ENCODE peak calls at places on chromosomes 11 and 22, in nine cellular contexts. C is nucleus accumbens; F is aorta; Z is foreskin fibroblast; N is DMS 273 treated with DMSO at 0.1 percent for 48 hours; M is M059J; U is T-cell; T is cardiac muscle cell; V is activated CD8-positive, alpha-beta memory T cell treated with anti-CD3 and anti-CD28 coated beads for 1 hour. I is an unnamed sample.

GRCh38 chr22:49678137-49678841 is 149.4 kb downstream of the BRD1 start:
- DNase-seq in C (no peak), F (no peak), Z (no peak), N (no peak), M (no peak), U (no peak), T (no peak), V (no peak), I (no peak)

GRCh38 chr11:2459016-2459725 is 14.4 kb downstream of the KCNQ1 start:
- DNase-seq in C (no peak), F (peak; percentile 65), Z (no peak), N (no peak), M (no peak), U (no peak), T (no peak), V (no peak), I (no peak)

GRCh38 chr11:75100314-75100713 is 3.6 kb upstream of the OR2AT4 start:
- DNase-seq in C (no peak), F (no peak), Z (peak; percentile 74), N (no peak), M (peak; percentile 82), U (no peak), T (no peak), V (no peak), I (no peak)

GRCh38 chr22:21768435-21768834 is 32.8 kb upstream of the YPEL1 start:
- DNase-seq in C (no peak), F (peak; percentile 25), Z (no peak), N (no peak), M (no peak), U (no peak), T (no peak), V (no peak), I (no peak)

GRCh38 chr22:42932857-42933782 is 76.0 kb upstream of the ARFGAP3 start:
- DNase-seq in C (no peak), F (peak; percentile 80), Z (peak; percentile 27), N (no peak), M (peak; percentile 34), U (no peak), T (no peak), V (no peak), I (no peak)

GRCh38 chr11:131064373-131064991 is 148.2 kb upstream of the SNX19 start:
- DNase-seq in C (peak; percentile 51), F (peak; percentile 78), Z (peak; percentile 86), N (no peak), M (peak; percentile 41), U (no peak), T (peak; percentile 83), V (no peak), I (peak; percentile 51)

GRCh38 chr11:67303989-67304411 is 670 bp downstream of the SSH3 start:
- DNase-seq in C (no peak), F (peak; percentile 79), Z (peak; percentile 51), N (no peak), M (peak; percentile 45), U (peak; percentile 46), T (peak; percentile 49), V (no peak), I (no peak)

GRCh38 chr11:66115638-66116410 is 45.8 kb downstream of the PACS1 start:
- DNase-seq in C (no peak), F (no peak), Z (no peak), N (no peak), M (no peak), U (no peak), T (no peak), V (no peak), I (no peak)

GRCh38 chr11:14078941-14079522 is 116.5 kb downstream of the SPON1 start:
- DNase-seq in C (no peak), F (no peak), Z (no peak), N (no peak), M (no peak), U (no peak), T (no peak), V (no peak), I (no peak)

GRCh38 chr11:15667127-15667725 is 552.5 kb downstream of the INSC start:
- DNase-seq in C (no peak), F (no peak), Z (no peak), N (no peak), M (no peak), U (no peak), T (no peak), V (no peak), I (no peak)

GRCh38 chr11:81570669-81571068 is 1163.0 kb downstream of the FAM181B start:
- DNase-seq in C (no peak), F (no peak), Z (no peak), N (no peak), M (no peak), U (no peak), T (no peak), V (no peak), I (no peak)

GRCh38 chr22:35230839-35231584 is 26.3 kb upstream of the HMGXB4 start:
- DNase-seq in C (no peak), F (no peak), Z (no peak), N (no peak), M (peak; percentile 21), U (no peak), T (no peak), V (no peak), I (peak; percentile 71)

GRCh38 chr11:113048820-113049555 is 87.8 kb downstream of the NCAM1 start:
- DNase-seq in C (no peak), F (no peak), Z (peak; percentile 42), N (no peak), M (peak; percentile 11), U (no peak), T (no peak), V (no peak), I (no peak)

GRCh38 chr11:130634981-130635473 is 186.6 kb downstream of the ADAMTS15 start:
- DNase-seq in C (no peak), F (no peak), Z (peak; percentile 78), N (no peak), M (peak; percentile 85), U (no peak), T (no peak), V (no peak), I (peak; percentile 96)

GRCh38 chr11:64803846-64804345 is 882 bp upstream of the MAP4K2 start:
- DNase-seq in C (no peak), F (no peak), Z (no peak), N (no peak), M (no peak), U (no peak), T (no peak), V (no peak), I (no peak)

GRCh38 chr11:12692238-12693074 is 18.2 kb downstream of the TEAD1 start:
- DNase-seq in C (peak; percentile 13), F (peak; percentile 92), Z (peak; percentile 98), N (peak; percentile 35), M (peak; percentile 97), U (no peak), T (peak; percentile 71), V (no peak), I (peak; percentile 49)

I was measured in NCI-H2081.